ENCODE peak calls at places on chromosomes 1 and 21, in five cellular contexts. One of them, this sample, is unnamed.

GRCh38 chr1:157124855-157125254 is 13.3 kb downstream of the ETV3 start:
- DNase-seq in cardiac muscle cell: no peak
- DNase-seq in uterus: no peak
- DNase-seq in heart left ventricle: no peak
- DNase-seq in GM06990: no peak
- DNase-seq in this sample: no peak

GRCh38 chr1:7315946-7316345 is 455.1 kb upstream of the VAMP3 start:
- DNase-seq in GM06990: no peak
- DNase-seq in uterus: no peak
- DNase-seq in cardiac muscle cell: no peak
- DNase-seq in heart left ventricle: no peak
- DNase-seq in this sample: no peak

GRCh38 chr1:7980984-7981383 is 19.5 kb downstream of the PARK7 start:
- DNase-seq in uterus: no peak
- DNase-seq in heart left ventricle: no peak
- DNase-seq in cardiac muscle cell: no peak
- DNase-seq in GM06990: no peak
- DNase-seq in this sample: no peak

GRCh38 chr1:162168261-162168660 is 98.8 kb downstream of the NOS1AP start:
- DNase-seq in cardiac muscle cell: no peak
- DNase-seq in heart left ventricle: peak; percentile 50
- DNase-seq in uterus: no peak
- DNase-seq in GM06990: no peak
- DNase-seq in this sample: no peak

GRCh38 chr1:74323937-74324473 is 88.8 kb downstream of the TNNI3K start:
- DNase-seq in uterus: no peak
- DNase-seq in heart left ventricle: no peak
- DNase-seq in GM06990: no peak
- DNase-seq in cardiac muscle cell: peak; percentile 67
- DNase-seq in this sample: no peak

GRCh38 chr1:145992502-145992936 is 3.9 kb downstream of the TXNIP start:
- DNase-seq in uterus: peak; percentile 12
- DNase-seq in heart left ventricle: no peak
- DNase-seq in GM06990: no peak
- DNase-seq in cardiac muscle cell: no peak
- DNase-seq in this sample: no peak

GRCh38 chr1:14486401-14487110 is 111.9 kb upstream of the KAZN start:
- DNase-seq in cardiac muscle cell: no peak
- DNase-seq in uterus: peak; percentile 16
- DNase-seq in heart left ventricle: peak; percentile 47
- DNase-seq in GM06990: no peak
- DNase-seq in this sample: peak; percentile 73

GRCh38 chr1:159867322-159868064 is 5.0 kb upstream of the VSIG8 start:
- DNase-seq in uterus: peak; percentile 54
- DNase-seq in GM06990: no peak
- DNase-seq in cardiac muscle cell: peak; percentile 52
- DNase-seq in heart left ventricle: no peak
- DNase-seq in this sample: no peak

GRCh38 chr21:46035809-46036695 is 54.5 kb downstream of the COL6A1 start:
- DNase-seq in cardiac muscle cell: no peak
- DNase-seq in GM06990: no peak
- DNase-seq in heart left ventricle: peak; percentile 84
- DNase-seq in uterus: peak; percentile 79
- DNase-seq in this sample: peak; percentile 55

GRCh38 chr1:116808476-116809180 is 54.4 kb downstream of the CD2 start:
- DNase-seq in heart left ventricle: no peak
- DNase-seq in GM06990: no peak
- DNase-seq in uterus: no peak
- DNase-seq in cardiac muscle cell: no peak
- DNase-seq in this sample: no peak

GRCh38 chr1:23477359-23478144 is 6.4 kb downstream of the ASAP3 start:
- DNase-seq in cardiac muscle cell: no peak
- DNase-seq in GM06990: no peak
- DNase-seq in uterus: no peak
- DNase-seq in heart left ventricle: no peak
- DNase-seq in this sample: no peak

GRCh38 chr1:53622531-53622930 is 116.4 kb downstream of the GLIS1 start:
- DNase-seq in cardiac muscle cell: no peak
- DNase-seq in uterus: no peak
- DNase-seq in heart left ventricle: no peak
- DNase-seq in GM06990: no peak
- DNase-seq in this sample: no peak
- TF ChIP-seq CTCF in cardiac muscle cell: no peak
- TF ChIP-seq CTCF in uterus: no peak
- TF ChIP-seq CTCF in heart left ventricle: no peak
- TF ChIP-seq CTCF in GM06990: no peak
- TF ChIP-seq CTCF in this sample: no peak

GRCh38 chr1:201888282-201889033 is at the start of gene SHISA4:
- DNase-seq in heart left ventricle: peak; percentile 91
- DNase-seq in cardiac muscle cell: peak; percentile 54
- DNase-seq in uterus: peak; percentile 57
- DNase-seq in GM06990: no peak
- DNase-seq in this sample: no peak
- H3K4me3 ChIP-seq in heart left ventricle: peak within 1 kb of the TSS; percentile 76
- H3K4me3 ChIP-seq in cardiac muscle cell: peak within 1 kb of the TSS; percentile 56
- H3K4me3 ChIP-seq in uterus: peak within 1 kb of the TSS; percentile 76
- H3K4me3 ChIP-seq in GM06990: peak within 1 kb of the TSS; percentile 38
- H3K4me3 ChIP-seq in this sample: peak within 1 kb of the TSS; percentile 76

GRCh38 chr1:22280526-22280925 is 137.6 kb upstream of the WNT4 start:
- DNase-seq in uterus: no peak
- DNase-seq in heart left ventricle: no peak
- DNase-seq in cardiac muscle cell: no peak
- DNase-seq in GM06990: no peak
- DNase-seq in this sample: no peak
- H3K27me3 ChIP-seq in uterus: no peaks in the 10 kb centered on the region
- H3K27me3 ChIP-seq in heart left ventricle: no peaks in the 10 kb centered on the region
- H3K27me3 ChIP-seq in cardiac muscle cell: peaks cover 26% of the 10 kb centered on the region
- H3K27me3 ChIP-seq in GM06990: no peaks in the 10 kb centered on the region
- H3K27me3 ChIP-seq in this sample: peaks cover 15% of the 10 kb centered on the region

DNA sequence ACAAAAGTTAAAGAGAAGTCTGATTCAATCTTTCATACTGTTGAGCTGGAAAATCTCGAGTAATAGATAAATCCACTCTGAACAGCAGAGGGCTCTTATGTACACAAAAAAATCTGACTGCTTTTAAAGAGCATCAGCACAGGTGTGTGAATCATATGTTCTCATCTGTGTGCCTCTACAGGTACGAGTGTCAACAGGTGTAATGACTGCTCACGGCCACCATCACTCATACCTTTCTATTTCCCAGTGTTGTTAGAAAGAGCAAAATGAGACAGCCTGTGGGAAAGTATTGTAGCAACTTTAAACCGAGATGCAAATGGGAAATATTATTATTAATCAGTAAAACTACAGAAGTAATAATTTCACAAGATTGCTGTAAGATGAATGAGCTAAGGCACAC is 49.0 kb upstream of the SCAF4 start:
- DNase-seq in heart left ventricle: no peak
- DNase-seq in cardiac muscle cell: no peak
- DNase-seq in uterus: no peak
- DNase-seq in GM06990: no peak
- DNase-seq in this sample: no peak
- TF ChIP-seq CTCF in heart left ventricle: no peak
- TF ChIP-seq CTCF in cardiac muscle cell: no peak
- TF ChIP-seq CTCF in uterus: no peak
- TF ChIP-seq CTCF in GM06990: peak; percentile 12
- TF ChIP-seq CTCF in this sample: no peak

DNA sequence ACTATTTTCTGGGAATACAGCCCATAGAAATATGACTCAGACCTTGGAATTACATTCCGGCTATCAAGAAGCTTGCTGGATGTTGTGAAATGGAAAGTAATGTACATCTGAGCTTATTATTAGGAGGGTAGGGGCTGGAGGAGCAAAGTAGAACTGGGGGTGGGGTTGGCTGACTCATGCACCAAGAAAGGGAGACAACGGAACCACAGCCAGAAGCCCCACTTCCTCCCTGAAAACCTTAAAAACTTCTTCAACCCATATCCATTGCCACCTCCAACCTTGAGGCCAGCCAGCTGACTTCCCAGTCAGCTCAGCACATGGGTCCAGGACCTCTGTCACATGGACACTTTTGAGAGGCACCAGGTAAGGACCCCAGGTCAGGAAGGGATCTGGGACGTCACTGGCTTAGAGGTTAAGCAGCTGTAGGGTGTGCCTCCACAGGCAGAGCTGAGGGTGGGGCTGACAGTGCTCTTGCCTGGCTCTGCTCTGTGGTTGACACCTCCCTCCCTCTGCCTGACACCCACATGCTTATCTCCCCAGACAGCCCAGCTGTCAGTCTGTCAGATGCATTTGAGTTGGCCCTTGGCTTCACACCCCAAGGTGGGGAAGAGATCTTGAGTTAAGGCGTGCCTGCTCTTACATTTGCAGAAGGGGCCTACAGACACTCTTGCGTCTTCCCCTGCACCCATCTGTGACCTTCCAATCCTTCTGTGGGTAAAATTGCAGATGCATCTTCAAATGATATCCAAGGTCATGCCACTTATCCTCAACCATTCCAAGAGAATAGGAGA is 5.7 kb upstream of the ZNF683 start:
- DNase-seq in uterus: no peak
- DNase-seq in heart left ventricle: no peak
- DNase-seq in cardiac muscle cell: no peak
- DNase-seq in GM06990: peak; percentile 78
- DNase-seq in this sample: peak; percentile 97
- H3K4me3 ChIP-seq in uterus: no peak overlapping the region
- H3K4me3 ChIP-seq in heart left ventricle: no peak overlapping the region
- H3K4me3 ChIP-seq in cardiac muscle cell: no peak overlapping the region
- H3K4me3 ChIP-seq in GM06990: no peak overlapping the region
- H3K4me3 ChIP-seq in this sample: no peak overlapping the region

GRCh38 chr1:229924639-229925038 is 142.4 kb upstream of the GALNT2 start:
- DNase-seq in uterus: no peak
- DNase-seq in heart left ventricle: no peak
- DNase-seq in cardiac muscle cell: no peak
- DNase-seq in GM06990: no peak
- DNase-seq in this sample: no peak
- H3K27me3 ChIP-seq in uterus: no peaks in the 10 kb centered on the region
- H3K27me3 ChIP-seq in heart left ventricle: no peaks in the 10 kb centered on the region
- H3K27me3 ChIP-seq in cardiac muscle cell: no peaks in the 10 kb centered on the region
- H3K27me3 ChIP-seq in GM06990: no peaks in the 10 kb centered on the region
- H3K27me3 ChIP-seq in this sample: no peaks in the 10 kb centered on the region

DNA sequence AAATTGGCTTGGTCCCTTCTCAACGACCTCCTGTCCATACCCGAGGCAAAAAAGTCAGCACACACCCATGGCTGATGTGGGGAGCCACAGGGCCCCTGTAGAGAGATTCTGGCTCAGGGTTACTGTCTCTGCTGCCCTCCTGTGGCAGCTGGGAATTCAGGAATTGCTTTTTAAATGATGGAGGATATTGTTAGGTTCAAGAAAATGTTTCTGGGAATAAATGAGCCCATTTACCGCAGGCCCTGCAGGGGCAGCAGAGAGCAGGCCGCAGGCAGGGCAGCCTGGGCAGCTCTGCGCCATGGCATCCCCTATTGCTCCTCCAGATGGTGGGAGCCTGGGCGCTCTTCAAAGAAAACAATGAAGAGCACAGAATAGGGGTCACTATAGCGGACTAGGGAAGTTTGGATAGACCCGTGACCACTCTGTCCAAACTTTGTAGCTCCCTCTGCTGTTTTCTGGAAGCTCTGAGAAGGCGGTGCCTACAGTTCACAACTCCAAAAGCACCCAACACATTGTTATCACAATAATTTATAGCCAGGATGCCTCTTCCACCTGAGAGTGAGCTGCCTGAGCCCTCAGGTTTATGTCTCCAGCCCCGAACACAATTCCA is 201.1 kb downstream of the BACH1 start:
- DNase-seq in GM06990: no peak
- DNase-seq in cardiac muscle cell: no peak
- DNase-seq in uterus: no peak
- DNase-seq in heart left ventricle: no peak
- DNase-seq in this sample: no peak
- TF ChIP-seq CTCF in GM06990: peak; percentile 55
- TF ChIP-seq CTCF in cardiac muscle cell: peak; percentile 60
- TF ChIP-seq CTCF in uterus: no peak
- TF ChIP-seq CTCF in heart left ventricle: no peak
- TF ChIP-seq CTCF in this sample: peak; percentile 52

GRCh38 chr1:58248067-58248466 is 298.5 kb downstream of the OMA1 start:
- DNase-seq in GM06990: no peak
- DNase-seq in uterus: no peak
- DNase-seq in heart left ventricle: no peak
- DNase-seq in cardiac muscle cell: no peak
- DNase-seq in this sample: no peak
- H3K4me3 ChIP-seq in GM06990: no peak overlapping the region
- H3K4me3 ChIP-seq in uterus: no peak overlapping the region
- H3K4me3 ChIP-seq in heart left ventricle: no peak overlapping the region
- H3K4me3 ChIP-seq in cardiac muscle cell: no peak overlapping the region
- H3K4me3 ChIP-seq in this sample: no peak overlapping the region

DNA sequence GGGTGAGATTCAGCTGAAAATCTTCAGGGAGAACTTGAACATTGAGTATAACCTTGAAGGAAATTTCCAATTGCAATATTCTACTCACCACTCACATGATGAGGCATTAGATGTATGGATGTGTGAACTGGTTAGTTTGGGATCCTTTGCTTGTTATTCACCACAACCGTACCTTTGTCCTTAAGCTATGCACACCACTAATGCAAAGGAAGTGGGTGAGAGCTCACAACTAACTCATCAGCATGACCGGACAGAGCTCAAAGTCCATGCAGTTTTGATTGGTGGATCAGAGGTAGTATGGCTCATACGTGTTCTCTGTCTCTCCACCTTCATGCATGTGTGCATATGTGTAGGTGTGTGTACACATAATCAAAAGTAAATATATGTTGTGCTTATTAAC is 43.5 kb upstream of the MROH9 start:
- DNase-seq in GM06990: no peak
- DNase-seq in heart left ventricle: no peak
- DNase-seq in cardiac muscle cell: no peak
- DNase-seq in uterus: no peak
- DNase-seq in this sample: no peak
- H3K27me3 ChIP-seq in GM06990: no peaks in the 10 kb centered on the region
- H3K27me3 ChIP-seq in heart left ventricle: no peaks in the 10 kb centered on the region
- H3K27me3 ChIP-seq in cardiac muscle cell: no peaks in the 10 kb centered on the region
- H3K27me3 ChIP-seq in uterus: no peaks in the 10 kb centered on the region
- H3K27me3 ChIP-seq in this sample: no peaks in the 10 kb centered on the region